ENCODE peak calls at places on chromosomes 2 and 18, in eight cellular contexts. One of them, this sample, is unnamed.

GRCh38 chr2:36871068-36871707 is 95.1 kb downstream of the STRN start:
- DNase-seq in NCI-H510A: no peak
- DNase-seq in astrocyte of the cerebellum: no peak
- DNase-seq in anterior cingulate cortex: no peak
- DNase-seq in thyroid gland: no peak
- DNase-seq in cardiac fibroblast: no peak
- DNase-seq in SHP77 treated with DMSO at 0.1 percent for 48 hours: no peak
- DNase-seq in EL: no peak
- DNase-seq in this sample: no peak

GRCh38 chr2:206863196-206863595 is 76.1 kb upstream of the CPO start:
- DNase-seq in NCI-H510A: no peak
- DNase-seq in astrocyte of the cerebellum: no peak
- DNase-seq in anterior cingulate cortex: no peak
- DNase-seq in thyroid gland: no peak
- DNase-seq in cardiac fibroblast: no peak
- DNase-seq in SHP77 treated with DMSO at 0.1 percent for 48 hours: no peak
- DNase-seq in EL: no peak
- DNase-seq in this sample: no peak

GRCh38 chr2:157152362-157152761 is 105.1 kb upstream of the GALNT5 start:
- DNase-seq in NCI-H510A: no peak
- DNase-seq in astrocyte of the cerebellum: no peak
- DNase-seq in anterior cingulate cortex: no peak
- DNase-seq in thyroid gland: no peak
- DNase-seq in cardiac fibroblast: no peak
- DNase-seq in SHP77 treated with DMSO at 0.1 percent for 48 hours: no peak
- DNase-seq in EL: no peak
- DNase-seq in this sample: no peak

GRCh38 chr2:121897335-121897970 is 142.0 kb downstream of the TSN start:
- DNase-seq in NCI-H510A: no peak
- DNase-seq in astrocyte of the cerebellum: no peak
- DNase-seq in anterior cingulate cortex: no peak
- DNase-seq in thyroid gland: no peak
- DNase-seq in cardiac fibroblast: peak
- DNase-seq in SHP77 treated with DMSO at 0.1 percent for 48 hours: no peak
- DNase-seq in EL: peak
- DNase-seq in this sample: no peak

GRCh38 chr2:133264951-133265949 is 303.0 kb downstream of the NCKAP5 start:
- DNase-seq in NCI-H510A: peak
- DNase-seq in astrocyte of the cerebellum: no peak
- DNase-seq in anterior cingulate cortex: no peak
- DNase-seq in thyroid gland: no peak
- DNase-seq in cardiac fibroblast: peak
- DNase-seq in SHP77 treated with DMSO at 0.1 percent for 48 hours: peak
- DNase-seq in EL: peak
- DNase-seq in this sample: no peak

GRCh38 chr18:250685-251084 is 17.2 kb downstream of the THOC1 start:
- DNase-seq in NCI-H510A: no peak
- DNase-seq in astrocyte of the cerebellum: no peak
- DNase-seq in anterior cingulate cortex: no peak
- DNase-seq in thyroid gland: no peak
- DNase-seq in cardiac fibroblast: peak
- DNase-seq in SHP77 treated with DMSO at 0.1 percent for 48 hours: no peak
- DNase-seq in EL: peak
- DNase-seq in this sample: peak

GRCh38 chr2:216090369-216090786 is 8.7 kb downstream of the TMEM169 start:
- DNase-seq in NCI-H510A: no peak
- DNase-seq in astrocyte of the cerebellum: no peak
- DNase-seq in anterior cingulate cortex: no peak
- DNase-seq in thyroid gland: no peak
- DNase-seq in cardiac fibroblast: peak
- DNase-seq in SHP77 treated with DMSO at 0.1 percent for 48 hours: no peak
- DNase-seq in EL: no peak
- DNase-seq in this sample: peak

GRCh38 chr2:95278051-95278471 is 3.8 kb downstream of the PROM2 start:
- DNase-seq in NCI-H510A: no peak
- DNase-seq in astrocyte of the cerebellum: peak
- DNase-seq in anterior cingulate cortex: no peak
- DNase-seq in thyroid gland: no peak
- DNase-seq in cardiac fibroblast: peak
- DNase-seq in SHP77 treated with DMSO at 0.1 percent for 48 hours: no peak
- DNase-seq in EL: peak
- DNase-seq in this sample: peak

GRCh38 chr18:7870855-7871254 is 303.7 kb downstream of the PTPRM start:
- DNase-seq in NCI-H510A: no peak
- DNase-seq in astrocyte of the cerebellum: no peak
- DNase-seq in anterior cingulate cortex: no peak
- DNase-seq in thyroid gland: peak
- DNase-seq in cardiac fibroblast: peak
- DNase-seq in SHP77 treated with DMSO at 0.1 percent for 48 hours: no peak
- DNase-seq in EL: no peak
- DNase-seq in this sample: peak